ENCODE peak calls at places on chromosomes 3 and 15, in four cellular contexts. One of them, this sample, is unnamed.

GRCh38 chr15:93111451-93111850 is 22.4 kb upstream of the RGMA start:
- DNase-seq in tibial artery: no peak
- DNase-seq in A549: no peak
- DNase-seq in CD8-positive, alpha-beta T cell: no peak
- DNase-seq in this sample: no peak

GRCh38 chr3:59388555-59389280 is 338.9 kb upstream of the CFAP20DC start:
- DNase-seq in A549: no peak
- DNase-seq in CD8-positive, alpha-beta T cell: no peak
- DNase-seq in tibial artery: no peak
- DNase-seq in this sample: peak

GRCh38 chr3:123489400-123490004 is 40.6 kb upstream of the ADCY5 start:
- DNase-seq in tibial artery: peak
- DNase-seq in A549: peak
- DNase-seq in CD8-positive, alpha-beta T cell: no peak
- DNase-seq in this sample: no peak

GRCh38 chr3:122063908-122064307 is 8.7 kb downstream of the CD86 start:
- DNase-seq in A549: no peak
- DNase-seq in CD8-positive, alpha-beta T cell: no peak
- DNase-seq in tibial artery: no peak
- DNase-seq in this sample: no peak

GRCh38 chr3:171976526-171976925 is 62.9 kb upstream of the FNDC3B start:
- DNase-seq in A549: no peak
- DNase-seq in tibial artery: no peak
- DNase-seq in CD8-positive, alpha-beta T cell: no peak
- DNase-seq in this sample: no peak

GRCh38 chr3:114878119-114878839 is 268.8 kb downstream of the ZBTB20 start:
- DNase-seq in tibial artery: no peak
- DNase-seq in A549: peak
- DNase-seq in CD8-positive, alpha-beta T cell: no peak
- DNase-seq in this sample: no peak

GRCh38 chr15:45790325-45790943 is 155.6 kb downstream of the SQOR start:
- DNase-seq in CD8-positive, alpha-beta T cell: no peak
- DNase-seq in A549: peak
- DNase-seq in tibial artery: no peak
- DNase-seq in this sample: no peak

GRCh38 chr3:25257026-25257425 is 171.0 kb upstream of the RARB start:
- DNase-seq in A549: no peak
- DNase-seq in tibial artery: no peak
- DNase-seq in CD8-positive, alpha-beta T cell: no peak
- DNase-seq in this sample: no peak

GRCh38 chr15:72174551-72175165 is 22.9 kb downstream of the GRAMD2A start:
- DNase-seq in tibial artery: no peak
- DNase-seq in A549: no peak
- DNase-seq in CD8-positive, alpha-beta T cell: no peak
- DNase-seq in this sample: no peak

GRCh38 chr3:126258670-126259069 is 78.3 kb upstream of the ALDH1L1 start:
- DNase-seq in tibial artery: no peak
- DNase-seq in CD8-positive, alpha-beta T cell: no peak
- DNase-seq in A549: peak
- DNase-seq in this sample: no peak

GRCh38 chr3:153673853-153674252 is 447.3 kb upstream of the ARHGEF26 start:
- DNase-seq in A549: no peak
- DNase-seq in CD8-positive, alpha-beta T cell: no peak
- DNase-seq in tibial artery: no peak
- DNase-seq in this sample: no peak

GRCh38 chr3:186821429-186822367 is 15.4 kb upstream of the RFC4 start:
- DNase-seq in A549: peak
- DNase-seq in CD8-positive, alpha-beta T cell: no peak
- DNase-seq in tibial artery: no peak
- DNase-seq in this sample: no peak

GRCh38 chr3:147412491-147412916 is 3.3 kb downstream of the ZIC1 start:
- DNase-seq in tibial artery: no peak
- DNase-seq in A549: no peak
- DNase-seq in CD8-positive, alpha-beta T cell: no peak
- DNase-seq in this sample: no peak

GRCh38 chr3:9098716-9099675 is 135.7 kb upstream of the RAD18 start:
- DNase-seq in CD8-positive, alpha-beta T cell: no peak
- DNase-seq in A549: no peak
- DNase-seq in tibial artery: no peak
- DNase-seq in this sample: no peak

GRCh38 chr3:31039145-31039544 is 144.7 kb upstream of the GADL1 start:
- DNase-seq in tibial artery: peak
- DNase-seq in CD8-positive, alpha-beta T cell: no peak
- DNase-seq in A549: no peak
- DNase-seq in this sample: no peak

GRCh38 chr15:88624156-88624970 is 3.2 kb downstream of the AEN start:
- DNase-seq in CD8-positive, alpha-beta T cell: no peak
- DNase-seq in A549: no peak
- DNase-seq in tibial artery: no peak
- DNase-seq in this sample: peak

GRCh38 chr15:53197426-53197839 is 407.3 kb upstream of the ONECUT1 start:
- DNase-seq in CD8-positive, alpha-beta T cell: no peak
- DNase-seq in A549: peak
- DNase-seq in tibial artery: peak
- DNase-seq in this sample: peak

GRCh38 chr3:150779402-150779858 is 16.5 kb upstream of the SIAH2 start:
- DNase-seq in CD8-positive, alpha-beta T cell: no peak
- DNase-seq in tibial artery: no peak
- DNase-seq in A549: peak
- DNase-seq in this sample: no peak

GRCh38 chr3:51389423-51390183 is 1.5 kb upstream of the RBM15B start:
- DNase-seq in CD8-positive, alpha-beta T cell: no peak
- DNase-seq in A549: peak
- DNase-seq in tibial artery: peak
- DNase-seq in this sample: no peak

GRCh38 chr3:51390186-51390585 is 899 bp upstream of the RBM15B start:
- DNase-seq in A549: no peak
- DNase-seq in tibial artery: no peak
- DNase-seq in CD8-positive, alpha-beta T cell: no peak
- DNase-seq in this sample: no peak

GRCh38 chr3:51391566-51392300 is 648 bp downstream of the RBM15B start:
- DNase-seq in tibial artery: no peak
- DNase-seq in CD8-positive, alpha-beta T cell: peak
- DNase-seq in A549: no peak
- DNase-seq in this sample: no peak

GRCh38 chr3:51391075-51391565 is at the start of gene RBM15B:
- DNase-seq in A549: peak
- DNase-seq in CD8-positive, alpha-beta T cell: peak
- DNase-seq in tibial artery: peak
- DNase-seq in this sample: peak

GRCh38 chr3:51390600-51391074 is 448 bp upstream of the RBM15B start:
- DNase-seq in CD8-positive, alpha-beta T cell: no peak
- DNase-seq in A549: no peak
- DNase-seq in tibial artery: no peak
- DNase-seq in this sample: no peak
- TF ChIP-seq CTCF in CD8-positive, alpha-beta T cell: no peak
- TF ChIP-seq CTCF in A549: no peak
- TF ChIP-seq CTCF in tibial artery: no peak
- TF ChIP-seq CTCF in this sample: peak

DNA sequence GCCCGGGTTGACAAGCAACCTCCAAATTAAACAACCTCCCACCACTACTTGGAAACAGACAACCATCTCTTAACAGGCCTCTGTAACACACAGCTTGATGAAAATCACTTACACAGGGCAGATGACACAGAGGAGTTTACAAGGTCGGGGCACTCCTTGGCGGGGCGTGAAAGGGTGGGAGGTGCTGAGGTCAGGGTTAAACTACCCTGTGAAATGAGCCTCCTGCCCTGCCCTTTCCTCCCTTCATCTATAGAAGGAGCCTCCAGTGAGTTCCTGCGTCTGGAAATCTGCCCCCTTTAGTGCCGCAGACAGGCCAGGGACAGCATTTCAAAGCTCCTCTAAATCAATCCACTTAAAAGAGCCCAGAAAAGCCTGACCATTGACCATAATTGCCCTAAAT is 1.9 kb downstream of the ROBO1 start:
- DNase-seq in tibial artery: no peak
- DNase-seq in CD8-positive, alpha-beta T cell: no peak
- DNase-seq in A549: no peak
- DNase-seq in this sample: no peak
- H3K4me3 ChIP-seq in tibial artery: no peak
- H3K4me3 ChIP-seq in CD8-positive, alpha-beta T cell: no peak
- H3K4me3 ChIP-seq in A549: no peak
- H3K4me3 ChIP-seq in this sample: no peak

GRCh38 chr15:65376767-65377104 is 1.1 kb downstream of the IGDCC3 start:
- DNase-seq in tibial artery: no peak
- DNase-seq in CD8-positive, alpha-beta T cell: no peak
- DNase-seq in A549: no peak
- DNase-seq in this sample: no peak
- TF ChIP-seq CTCF in tibial artery: no peak
- TF ChIP-seq CTCF in CD8-positive, alpha-beta T cell: no peak
- TF ChIP-seq CTCF in A549: no peak
- TF ChIP-seq CTCF in this sample: no peak

DNA sequence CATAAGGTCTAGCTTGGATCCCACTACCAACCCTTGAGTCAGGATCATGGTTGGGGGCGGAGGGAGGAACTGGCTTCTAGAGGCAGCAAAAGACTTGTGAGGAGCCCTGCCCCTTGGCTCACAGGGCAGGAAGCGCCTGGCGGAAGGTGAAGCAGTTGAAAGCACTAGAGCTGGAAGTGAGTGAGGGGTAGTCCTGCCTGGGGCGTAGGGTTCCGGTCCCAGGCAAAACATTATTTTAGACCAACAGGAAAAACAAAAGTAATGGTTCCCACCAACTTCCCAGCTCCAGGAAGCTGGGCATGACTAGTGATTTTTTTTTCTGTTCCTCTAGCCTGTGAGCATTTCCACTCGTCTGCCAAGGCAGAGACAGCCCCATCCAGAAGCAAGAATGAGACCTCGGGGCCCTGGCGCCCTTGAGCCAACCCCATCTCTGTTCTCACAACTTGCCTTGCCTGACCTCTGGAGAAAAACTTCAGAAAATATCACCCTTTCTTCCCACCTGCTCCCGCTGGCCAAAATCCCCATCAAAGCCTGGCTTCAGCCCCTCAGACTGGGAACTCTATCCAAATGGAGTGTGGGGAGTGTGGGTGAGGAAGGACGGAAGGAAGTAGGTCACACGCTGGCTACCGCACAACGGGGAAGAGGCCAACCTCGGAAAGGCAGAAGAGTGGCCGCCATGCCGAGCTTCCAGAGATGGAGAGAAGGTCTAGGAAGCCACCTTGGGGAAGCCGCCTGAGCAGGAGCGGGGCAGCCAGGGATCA is 57.5 kb downstream of the RBPMS2 start:
- DNase-seq in CD8-positive, alpha-beta T cell: no peak
- DNase-seq in A549: no peak
- DNase-seq in tibial artery: no peak
- DNase-seq in this sample: no peak
- H3K4me3 ChIP-seq in CD8-positive, alpha-beta T cell: no peak
- H3K4me3 ChIP-seq in A549: no peak
- H3K4me3 ChIP-seq in tibial artery: peak
- H3K4me3 ChIP-seq in this sample: no peak

DNA sequence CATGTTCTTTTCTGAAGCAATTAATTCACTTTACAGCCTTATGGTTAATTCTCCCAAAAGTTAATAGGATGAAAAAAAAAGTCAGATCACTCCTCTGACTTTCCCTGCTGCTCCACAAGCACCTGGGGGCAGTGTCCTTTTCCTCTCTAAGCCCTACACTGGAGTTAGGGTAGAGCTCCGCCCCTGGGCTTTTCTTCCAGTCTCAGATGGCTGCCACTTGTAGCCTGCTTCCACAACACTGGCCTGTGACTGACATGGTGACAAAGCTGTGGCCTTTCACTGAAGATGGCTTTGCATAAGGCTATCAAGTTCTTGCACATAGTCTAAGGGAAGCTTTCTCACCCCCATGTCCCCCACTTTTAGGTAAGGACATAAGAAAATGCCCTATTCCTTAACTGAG is 1.3 kb upstream of the MON1A start:
- DNase-seq in tibial artery: no peak
- DNase-seq in A549: peak
- DNase-seq in CD8-positive, alpha-beta T cell: no peak
- DNase-seq in this sample: no peak
- TF ChIP-seq CTCF in tibial artery: no peak
- TF ChIP-seq CTCF in A549: no peak
- TF ChIP-seq CTCF in CD8-positive, alpha-beta T cell: no peak
- TF ChIP-seq CTCF in this sample: no peak